ENCODE peak calls at places on chromosomes 7 and 10, in five cellular contexts. K, J, P, Y and L are unnamed samples.

GRCh38 chr7:101466871-101467270 is 104.2 kb downstream of the COL26A1 start:
- DNase-seq in P (no peak), J (no peak), Y (no peak), K (no peak), L (no peak)

GRCh38 chr7:157412021-157412443 is 75.2 kb downstream of the DNAJB6 start:
- DNase-seq in P (no peak), J (no peak), Y (no peak), K (peak), L (no peak)

GRCh38 chr10:66931949-66932343 is 6.1 kb downstream of the LRRTM3 start:
- DNase-seq in Y (no peak), P (no peak), K (no peak), J (no peak), L (no peak)

GRCh38 chr10:109889867-109890266 is 33.4 kb downstream of the XPNPEP1 start:
- DNase-seq in K (no peak), J (no peak), P (no peak), Y (no peak), L (no peak)

GRCh38 chr10:21797984-21798765 is 205.4 kb downstream of the DNAJC1 start:
- DNase-seq in P (no peak), J (no peak), K (no peak), Y (no peak), L (no peak)

GRCh38 chr10:79137826-79138225 is 69.1 kb downstream of the ZMIZ1 start:
- DNase-seq in J (peak), Y (no peak), P (no peak), K (no peak), L (no peak)

GRCh38 chr10:11823122-11823988 is at the start of gene PROSER2:
- DNase-seq in Y (peak), P (peak), J (peak), K (no peak), L (peak)

GRCh38 chr10:99612167-99612831 is 7.9 kb downstream of the SLC25A28 start:
- DNase-seq in Y (peak), P (no peak), J (no peak), K (no peak), L (no peak)

GRCh38 chr7:33905389-33906032 is at the start of gene BMPER:
- DNase-seq in J (peak), P (peak), K (no peak), Y (peak), L (peak)

GRCh38 chr7:69412331-69413146 is 185.7 kb upstream of the AUTS2 start:
- DNase-seq in J (peak), P (no peak), Y (peak), K (no peak), L (no peak)

GRCh38 chr10:31602541-31603244 is 283.7 kb downstream of the ZEB1 start:
- DNase-seq in Y (peak), K (no peak), J (peak), P (peak), L (no peak)

GRCh38 chr10:33520223-33520622 is 185.8 kb upstream of the NRP1 start:
- DNase-seq in Y (no peak), J (no peak), K (no peak), P (no peak), L (no peak)

GRCh38 chr7:772005-772294 is 44.9 kb upstream of the PRKAR1B start:
- DNase-seq in K (no peak), Y (no peak), P (no peak), J (no peak), L (no peak)

GRCh38 chr7:98135984-98136383 is 29.3 kb downstream of the LMTK2 start:
- DNase-seq in K (no peak), J (no peak), Y (no peak), P (no peak), L (no peak)

GRCh38 chr7:50826371-50827172 is 43.9 kb upstream of the GRB10 start:
- DNase-seq in P (no peak), K (peak), Y (no peak), J (no peak), L (no peak)

GRCh38 chr10:87092861-87093460 is 1.7 kb downstream of the GLUD1 start:
- DNase-seq in Y (no peak), K (no peak), P (no peak), J (no peak), L (no peak)

GRCh38 chr7:131040467-131040932 is 287.2 kb upstream of the MKLN1 start:
- DNase-seq in K (no peak), J (no peak), Y (peak), P (no peak), L (peak)

GRCh38 chr7:140719711-140720110 is 23.2 kb downstream of the NDUFB2 start:
- DNase-seq in Y (no peak), K (no peak), P (no peak), J (no peak), L (no peak)

GRCh38 chr10:42960491-42961155 is 116.2 kb upstream of the RET start:
- DNase-seq in J (no peak), Y (no peak), P (no peak), K (no peak), L (no peak)

GRCh38 chr10:101695404-101695732 is 398 bp upstream of the FBXW4 start:
- DNase-seq in P (no peak), J (no peak), K (no peak), Y (no peak), L (no peak)

GRCh38 chr10:49175587-49176309 is 12.4 kb downstream of the TMEM273 start:
- DNase-seq in Y (no peak), J (no peak), P (no peak), K (no peak), L (no peak)

GRCh38 chr7:117278040-117278439 is 44.8 kb downstream of the WNT2 start:
- DNase-seq in K (no peak), J (no peak), Y (no peak), P (no peak), L (no peak)

GRCh38 chr10:125208854-125209545 is 48.6 kb upstream of the CTBP2 start:
- DNase-seq in Y (no peak), P (no peak), K (no peak), J (no peak), L (no peak)
- TF ChIP-seq CTCF in Y (no peak), P (no peak), K (no peak), J (no peak), L (no peak)

GRCh38 chr10:132503581-132504421 is 33.8 kb upstream of the INPP5A start:
- DNase-seq in P (peak), J (no peak), Y (no peak), K (no peak), L (no peak)
- TF ChIP-seq CTCF in P (no peak), J (no peak), Y (no peak), K (no peak), L (no peak)

DNA sequence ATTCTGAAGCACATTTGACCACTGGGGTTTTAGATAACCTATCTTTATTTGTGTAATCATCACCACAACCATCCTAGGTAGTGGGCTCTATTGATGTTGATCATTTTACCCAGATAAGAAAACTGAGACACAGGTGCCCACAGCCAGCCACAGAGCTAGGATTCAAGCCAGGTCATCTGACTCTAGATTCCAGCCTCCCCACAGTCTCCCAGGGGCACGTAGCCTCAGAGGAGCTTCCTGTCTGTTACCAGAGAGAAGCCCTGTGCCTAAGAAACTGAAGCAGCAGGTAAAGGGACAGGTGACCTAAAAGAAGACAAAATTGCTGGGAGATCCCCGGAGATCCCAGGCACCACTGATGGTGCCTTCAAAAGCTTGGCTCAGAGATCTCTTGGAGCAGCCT is 55.8 kb downstream of the ALOX5 start:
- DNase-seq in P (no peak), K (no peak), Y (no peak), J (no peak), L (no peak)
- TF ChIP-seq CTCF in P (no peak), K (no peak), Y (no peak), J (no peak), L (no peak)

GRCh38 chr10:121089434-121089833 is 238.3 kb downstream of the WDR11 start:
- DNase-seq in K (no peak), P (no peak), Y (peak), J (no peak), L (no peak)
- TF ChIP-seq CTCF in K (no peak), P (no peak), Y (no peak), J (no peak), L (no peak)

GRCh38 chr7:25994433-25994988 is 157.5 kb upstream of the NFE2L3 start:
- DNase-seq in K (no peak), Y (no peak), P (no peak), J (no peak), L (no peak)

GRCh38 chr7:25998499-25998898 is 153.5 kb upstream of the NFE2L3 start:
- DNase-seq in P (no peak), J (no peak), K (no peak), Y (no peak), L (no peak)

GRCh38 chr7:25995216-25995615 is 156.8 kb upstream of the NFE2L3 start:
- DNase-seq in P (no peak), J (no peak), K (no peak), Y (no peak), L (no peak)

GRCh38 chr7:26001662-26002244 is 150.2 kb upstream of the NFE2L3 start:
- DNase-seq in J (no peak), K (no peak), Y (no peak), P (no peak), L (no peak)

GRCh38 chr7:25995893-25996529 is 156.0 kb upstream of the NFE2L3 start:
- DNase-seq in J (no peak), P (no peak), Y (no peak), K (no peak), L (no peak)
- TF ChIP-seq CTCF in J (no peak), P (no peak), Y (peak), K (no peak), L (no peak)

GRCh38 chr7:148303295-148304013 is 287.1 kb upstream of the C7orf33 start:
- DNase-seq in P (no peak), J (peak), Y (peak), K (no peak), L (peak)

GRCh38 chr7:148304456-148304855 is 286.1 kb upstream of the C7orf33 start:
- DNase-seq in J (no peak), P (no peak), Y (no peak), K (no peak), L (no peak)

GRCh38 chr7:148299877-148300276 is 290.7 kb upstream of the C7orf33 start:
- DNase-seq in P (no peak), Y (no peak), K (no peak), J (no peak), L (no peak)

GRCh38 chr7:148296994-148297644 is 293.4 kb upstream of the C7orf33 start:
- DNase-seq in K (no peak), Y (no peak), P (no peak), J (no peak), L (no peak)

GRCh38 chr7:148299335-148299734 is 291.2 kb upstream of the C7orf33 start:
- DNase-seq in J (no peak), P (no peak), Y (no peak), K (no peak), L (no peak)
- TF ChIP-seq CTCF in J (no peak), P (no peak), Y (no peak), K (no peak), L (no peak)

GRCh38 chr7:46480619-46481018 is 559.5 kb upstream of the IGFBP3 start:
- DNase-seq in Y (no peak), K (no peak), J (no peak), P (no peak), L (no peak)

GRCh38 chr7:46490406-46490805 is 569.3 kb upstream of the IGFBP3 start:
- DNase-seq in K (no peak), P (no peak), Y (no peak), J (no peak), L (no peak)

GRCh38 chr7:46479680-46480079 is 558.6 kb upstream of the IGFBP3 start:
- DNase-seq in K (no peak), Y (no peak), P (no peak), J (no peak), L (no peak)

GRCh38 chr7:46486264-46487206 is 565.5 kb upstream of the IGFBP3 start:
- DNase-seq in J (peak), P (no peak), Y (no peak), K (peak), L (no peak)

DNA sequence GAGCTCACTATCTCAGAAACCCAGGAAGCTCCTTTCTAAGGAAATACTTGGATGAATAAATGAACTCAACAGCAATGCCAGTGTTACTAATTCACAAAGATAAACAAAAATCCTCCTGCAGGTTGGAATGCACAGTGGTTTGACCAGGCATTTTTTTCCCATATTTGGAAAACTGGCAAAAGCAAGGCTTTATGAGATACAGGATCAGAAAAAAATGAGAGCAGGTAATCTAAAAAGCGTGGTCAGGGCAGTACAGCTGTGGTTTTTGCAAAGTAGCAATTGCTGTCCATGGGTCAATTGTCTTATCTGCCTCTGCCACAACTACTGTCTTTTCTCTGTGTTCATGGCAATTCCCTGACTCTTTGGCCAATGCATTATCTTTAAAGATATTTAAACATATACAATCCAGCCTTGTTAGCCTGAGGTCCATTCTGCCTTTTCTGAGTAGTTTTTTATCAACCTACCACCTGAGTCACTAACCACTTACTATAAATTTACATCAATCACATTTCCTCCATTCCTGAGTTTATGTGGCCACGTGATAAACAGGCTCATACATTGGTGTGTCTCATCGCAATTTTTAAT is 564.5 kb upstream of the IGFBP3 start:
- DNase-seq in P (no peak), K (no peak), Y (no peak), J (no peak), L (no peak)
- TF ChIP-seq CTCF in P (no peak), K (peak), Y (peak), J (no peak), L (peak)

GRCh38 chr7:132575336-132575986 is 809 bp downstream of the PLXNA4 start:
- DNase-seq in P (no peak), Y (peak), K (no peak), J (peak), L (peak)
- TF ChIP-seq CTCF in P (peak), Y (peak), K (no peak), J (no peak), L (no peak)

GRCh38 chr10:25933653-25934608 is at the start of gene MYO3A:
- DNase-seq in P (no peak), J (peak), K (no peak), Y (peak), L (peak)

DNA sequence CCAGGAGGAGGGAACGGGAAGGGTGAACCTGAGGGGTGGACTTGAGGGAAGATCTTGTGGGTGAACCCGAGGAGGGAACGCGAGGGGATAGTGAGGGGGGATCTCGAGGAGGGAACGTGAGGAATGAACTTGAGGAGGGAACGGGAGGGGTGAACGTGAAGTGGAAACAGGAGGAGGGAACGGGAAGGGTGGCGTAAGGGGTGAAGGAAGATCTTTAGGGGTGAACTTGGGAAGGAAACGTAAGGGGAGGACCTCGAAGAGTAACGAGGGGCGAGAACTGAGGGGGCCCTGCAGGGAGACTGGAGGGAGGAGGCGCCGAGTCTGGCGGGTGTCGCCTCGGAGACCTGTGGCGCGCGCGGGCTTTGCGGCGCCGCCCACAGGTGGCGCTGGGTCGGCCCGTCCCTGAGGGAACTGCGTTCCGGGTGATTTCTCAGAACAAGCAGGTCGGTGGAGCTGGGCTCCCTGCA is 677 bp downstream of the MYO3A start:
- DNase-seq in K (no peak), J (peak), Y (peak), P (peak), L (peak)
- TF ChIP-seq CTCF in K (no peak), J (no peak), Y (peak), P (peak), L (peak)